ENCODE peak calls at places on chromosomes 6 and 20, in five cellular contexts. Z, H, N, X and I are unnamed samples.

GRCh38 chr6:37236921-37237320 is 20.7 kb upstream of the TBC1D22B start:
- DNase-seq in H (no peak), N (no peak), X (no peak), Z (peak; percentile 14), I (no peak)

GRCh38 chr20:58718729-58719128 is 26.1 kb downstream of the NPEPL1 start:
- DNase-seq in X (peak; percentile 4), N (no peak), H (no peak), Z (no peak), I (no peak)

GRCh38 chr6:155417454-155417853 is 38.2 kb downstream of the NOX3 start:
- DNase-seq in N (no peak), Z (no peak), H (no peak), X (no peak), I (no peak)

GRCh38 chr6:89985744-89986493 is 91.7 kb downstream of the GJA10 start:
- DNase-seq in Z (peak; percentile 92), X (peak; percentile 25), N (no peak), H (no peak), I (no peak)

GRCh38 chr6:78599526-78599925 is 267.8 kb upstream of the IRAK1BP1 start:
- DNase-seq in H (no peak), Z (peak; percentile 63), X (no peak), N (no peak), I (no peak)

GRCh38 chr20:12434672-12435071 is 517.0 kb downstream of the BTBD3 start:
- DNase-seq in Z (no peak), X (no peak), N (no peak), H (no peak), I (no peak)

GRCh38 chr20:63814833-63815612 is 16.0 kb downstream of the ZBTB46 start:
- DNase-seq in X (no peak), H (no peak), Z (no peak), N (no peak), I (no peak)

GRCh38 chr6:87336367-87336766 is 7.3 kb upstream of the GJB7 start:
- DNase-seq in N (no peak), X (no peak), Z (no peak), H (no peak), I (no peak)

GRCh38 chr6:15769471-15770088 is 106.8 kb upstream of the DTNBP1 start:
- DNase-seq in Z (peak; percentile 34), X (no peak), N (no peak), H (no peak), I (no peak)

GRCh38 chr6:165245716-165246115 is 63.7 kb downstream of the C6orf118 start:
- DNase-seq in H (no peak), X (no peak), Z (peak; percentile 48), N (no peak), I (no peak)

GRCh38 chr20:62644802-62645496 is 2.6 kb downstream of the SLCO4A1 start:
- DNase-seq in Z (no peak), X (no peak), H (no peak), N (no peak), I (no peak)

GRCh38 chr6:38542031-38542430 is 97.7 kb downstream of the BTBD9 start:
- DNase-seq in X (no peak), Z (no peak), H (no peak), N (no peak), I (no peak)

GRCh38 chr6:142303191-142303564 is 1.4 kb downstream of the ADGRG6 start:
- DNase-seq in H (no peak), X (no peak), Z (no peak), N (no peak), I (no peak)

GRCh38 chr20:36113566-36114247 is 40.8 kb upstream of the EPB41L1 start:
- DNase-seq in X (no peak), N (no peak), Z (no peak), H (no peak), I (no peak)

GRCh38 chr6:112291161-112291762 is 36.9 kb upstream of the LAMA4 start:
- DNase-seq in Z (no peak), X (no peak), H (no peak), N (no peak), I (no peak)

GRCh38 chr6:145096846-145097245 is 638.5 kb downstream of the EPM2A start:
- DNase-seq in N (no peak), H (no peak), Z (no peak), X (no peak), I (no peak)

GRCh38 chr6:54878705-54879104 is 32.1 kb downstream of the FAM83B start:
- DNase-seq in Z (no peak), H (no peak), X (no peak), N (no peak), I (no peak)

GRCh38 chr6:6001443-6001842 is 5.3 kb downstream of the NRN1 start:
- DNase-seq in Z (no peak), X (no peak), N (peak; percentile 8), H (no peak), I (no peak)

GRCh38 chr6:149335924-149336323 is 18.4 kb downstream of the TAB2 start:
- DNase-seq in N (no peak), X (peak; percentile 29), Z (no peak), H (no peak), I (no peak)

GRCh38 chr6:12420626-12421025 is 130.5 kb downstream of the EDN1 start:
- DNase-seq in N (no peak), X (no peak), Z (peak; percentile 50), H (no peak), I (no peak)

GRCh38 chr20:31551163-31551562 is 36.9 kb downstream of the HM13 start:
- DNase-seq in N (no peak), H (no peak), X (no peak), Z (no peak), I (no peak)

GRCh38 chr6:169451065-169451840 is 197.6 kb upstream of the THBS2 start:
- DNase-seq in X (no peak), N (no peak), H (no peak), Z (no peak), I (no peak)

GRCh38 chr6:169452869-169453186 is 199.2 kb upstream of the THBS2 start:
- DNase-seq in Z (no peak), N (no peak), H (no peak), X (no peak), I (no peak)

GRCh38 chr6:169449221-169449620 is 195.6 kb upstream of the THBS2 start:
- DNase-seq in N (no peak), H (no peak), X (no peak), Z (no peak), I (no peak)

GRCh38 chr6:169452117-169452868 is 198.6 kb upstream of the THBS2 start:
- DNase-seq in N (no peak), H (no peak), Z (peak; percentile 84), X (peak; percentile 84), I (no peak)

GRCh38 chr6:169450097-169450496 is 196.5 kb upstream of the THBS2 start:
- DNase-seq in X (no peak), H (no peak), Z (no peak), N (no peak), I (no peak)
- H3K27ac ChIP-seq in X (no peak overlapping the region), H (no peak overlapping the region), Z (no peak overlapping the region), N (no peak overlapping the region), I (no peak overlapping the region)

GRCh38 chr20:49915118-49915379 is 280 bp downstream of the SPATA2 start:
- DNase-seq in N (no peak), H (no peak), X (peak; percentile 38), Z (no peak), I (no peak)

GRCh38 chr20:49918446-49918845 is 3.1 kb upstream of the SPATA2 start:
- DNase-seq in Z (no peak), N (no peak), X (no peak), H (no peak), I (no peak)

GRCh38 chr20:49915380-49916145 is at the start of gene SPATA2:
- DNase-seq in Z (peak; percentile 99), H (peak; percentile 96), X (peak; percentile 95), N (peak; percentile 97), I (peak; percentile 92)

GRCh38 chr20:49914310-49915117 is 815 bp downstream of the SPATA2 start:
- DNase-seq in Z (peak; percentile 36), X (no peak), N (no peak), H (peak; percentile 31), I (no peak)

GRCh38 chr20:49916146-49917002 is 1.0 kb upstream of the SPATA2 start:
- DNase-seq in N (no peak), Z (no peak), X (no peak), H (peak; percentile 37), I (no peak)
- H3K4me3 ChIP-seq in N (peak overlapping the region; percentile 85), Z (peak overlapping the region; percentile 89), X (peak overlapping the region; percentile 92), H (peak overlapping the region; percentile 99), I (peak overlapping the region; percentile 98)

GRCh38 chr20:33105336-33105924 is 26.0 kb downstream of the BPIFB4 start:
- DNase-seq in H (no peak), N (no peak), Z (no peak), X (no peak), I (no peak)
- H3K4me1 ChIP-seq in H (no peaks in the 10 kb centered on the region), N (no peaks in the 10 kb centered on the region), Z (peaks cover 3% of the 10 kb centered on the region), X (no peaks in the 10 kb centered on the region), I (no peaks in the 10 kb centered on the region)

GRCh38 chr20:19760371-19760721 is 2.3 kb downstream of the RIN2 start:
- DNase-seq in N (no peak), H (no peak), X (no peak), Z (no peak), I (no peak)
- H3K27ac ChIP-seq in N (no peak overlapping the region), H (no peak overlapping the region), X (peak overlapping the region; percentile 96), Z (no peak overlapping the region), I (no peak overlapping the region)

DNA sequence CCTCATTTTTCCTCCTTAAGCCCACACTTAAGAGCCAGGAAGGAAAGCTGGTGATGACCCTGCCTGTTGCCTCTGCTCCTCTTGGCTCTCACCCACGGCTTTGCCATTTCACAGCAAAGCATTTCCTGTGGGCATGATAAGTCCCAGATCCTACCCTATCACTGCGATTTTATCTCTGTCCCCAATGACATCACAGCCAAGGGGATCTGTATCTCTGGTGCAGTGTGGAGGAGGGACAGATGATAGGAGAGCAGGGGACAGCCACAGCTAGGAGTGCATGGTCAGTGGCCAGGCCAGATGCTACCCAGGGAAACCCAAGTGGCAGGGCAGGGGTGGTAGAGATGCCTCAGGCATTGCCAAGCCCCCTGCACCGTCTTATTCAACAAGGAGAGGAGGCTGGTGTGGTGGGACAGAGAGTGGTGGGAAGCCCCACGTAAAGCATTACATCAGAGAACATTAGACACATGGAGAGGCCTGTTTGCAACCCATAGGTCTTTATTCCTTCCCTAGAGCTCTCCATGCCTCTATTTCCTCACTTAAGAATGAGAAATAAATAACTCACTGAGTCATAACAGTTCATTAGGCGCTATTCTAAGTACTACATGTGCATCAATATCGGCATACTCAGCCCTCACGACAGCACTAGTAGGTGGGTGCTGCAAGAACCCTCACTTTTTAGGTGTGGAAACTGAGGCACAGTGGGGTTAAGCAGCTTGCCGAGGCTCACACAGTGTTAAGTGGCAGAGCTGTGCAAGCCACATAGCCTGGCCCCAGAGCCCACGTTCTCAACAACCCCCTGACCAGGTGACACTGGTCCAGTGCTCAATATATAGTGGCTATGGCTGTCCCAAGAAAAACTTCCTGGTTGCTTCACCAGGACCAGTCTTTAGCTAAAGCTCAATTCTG is 4.6 kb downstream of the TFEB start:
- DNase-seq in H (no peak), X (no peak), Z (no peak), N (no peak), I (no peak)
- H3K4me3 ChIP-seq in H (no peak overlapping the region), X (peak overlapping the region; percentile 88), Z (no peak overlapping the region), N (no peak overlapping the region), I (no peak overlapping the region)